ENCODE peak calls at places on chromosomes 2 and 18, in seven cellular contexts. V, Y, W, Z, Q, J and R are unnamed samples.

GRCh38 chr2:72961036-72961720 is 43.9 kb downstream of the EMX1 start:
- DNase-seq in Y (no peak), Q (no peak), Z (no peak), J (no peak), V (no peak), W (no peak), R (no peak)

GRCh38 chr18:25055076-25055475 is 296.9 kb downstream of the ZNF521 start:
- DNase-seq in Y (no peak), V (no peak), J (no peak), Z (no peak), Q (no peak), W (peak; percentile 35), R (no peak)

GRCh38 chr2:54213082-54213481 is 42.9 kb downstream of the TSPYL6 start:
- DNase-seq in V (no peak), J (no peak), Z (no peak), W (no peak), Y (no peak), Q (no peak), R (no peak)

GRCh38 chr18:69865656-69866241 is 81.9 kb downstream of the CD226 start:
- DNase-seq in Z (no peak), Y (no peak), V (no peak), J (no peak), Q (no peak), W (no peak), R (no peak)

GRCh38 chr2:216761119-216761518 is 65.8 kb upstream of the IGFBP5 start:
- DNase-seq in J (no peak), Q (no peak), Y (no peak), Z (no peak), V (no peak), W (no peak), R (peak; percentile 14)

GRCh38 chr2:207121784-207122183 is 44.0 kb downstream of the KLF7 start:
- DNase-seq in Y (no peak), Z (no peak), Q (no peak), J (no peak), W (peak; percentile 80), V (peak; percentile 56), R (no peak)

GRCh38 chr2:101473911-101474751 is 781 bp downstream of the RFX8 start:
- DNase-seq in W (peak; percentile 23), Q (peak; percentile 84), V (no peak), Z (peak; percentile 74), Y (no peak), J (peak; percentile 53), R (no peak)

GRCh38 chr2:230875347-230876315 is 10.9 kb downstream of the ITM2C start:
- DNase-seq in J (no peak), V (no peak), Q (no peak), Y (no peak), W (no peak), Z (no peak), R (no peak)

GRCh38 chr18:79802298-79802697 is 4.6 kb downstream of the KCNG2 start:
- DNase-seq in J (no peak), Y (no peak), V (no peak), W (no peak), Z (no peak), Q (no peak), R (no peak)

GRCh38 chr2:127155901-127156300 is 48.9 kb upstream of the BIN1 start:
- DNase-seq in J (no peak), V (no peak), Y (no peak), Q (no peak), Z (no peak), W (no peak), R (no peak)

GRCh38 chr2:7324706-7325105 is 407.5 kb downstream of the RNF144A start:
- DNase-seq in Q (no peak), Y (no peak), Z (peak; percentile 52), V (no peak), W (no peak), J (no peak), R (no peak)

GRCh38 chr18:456361-456821 is 44.1 kb downstream of the COLEC12 start:
- DNase-seq in Q (no peak), J (peak; percentile 28), V (no peak), Z (no peak), W (no peak), Y (no peak), R (no peak)

GRCh38 chr2:74554821-74555531 is 456 bp downstream of the DOK1 start:
- DNase-seq in Q (peak; percentile 73), J (peak; percentile 73), Z (peak; percentile 79), W (no peak), V (no peak), Y (peak; percentile 55), R (peak; percentile 61)

GRCh38 chr2:43224571-43225092 is 1.8 kb downstream of the ZFP36L2 start:
- DNase-seq in W (peak; percentile 13), J (peak; percentile 54), V (no peak), Q (peak; percentile 61), Y (peak; percentile 66), Z (peak; percentile 64), R (peak; percentile 37)

GRCh38 chr2:96245609-96246390 is 20.0 kb downstream of the TMEM127 start:
- DNase-seq in Q (no peak), Y (peak; percentile 74), Z (no peak), W (no peak), V (no peak), J (no peak), R (peak; percentile 61)

GRCh38 chr2:23321767-23322166 is 63.2 kb upstream of the KLHL29 start:
- DNase-seq in Y (no peak), Z (no peak), W (no peak), J (no peak), Q (no peak), V (no peak), R (no peak)

GRCh38 chr2:215190588-215190987 is 52.2 kb upstream of the ABCA12 start:
- DNase-seq in J (no peak), Y (no peak), Z (no peak), V (no peak), W (no peak), Q (no peak), R (no peak)

GRCh38 chr2:226256237-226256636 is 543.4 kb downstream of the IRS1 start:
- DNase-seq in Q (no peak), Y (no peak), J (peak; percentile 7), Z (no peak), V (no peak), W (peak; percentile 76), R (no peak)

GRCh38 chr2:218582085-218582484 is 13.4 kb downstream of the CNOT9 start:
- DNase-seq in V (no peak), Z (no peak), Q (no peak), Y (no peak), W (peak; percentile 96), J (no peak), R (no peak)

GRCh38 chr2:63057249-63058148 is 6.9 kb downstream of the OTX1 start:
- DNase-seq in V (no peak), Z (peak; percentile 89), Q (peak; percentile 27), Y (no peak), J (no peak), W (no peak), R (no peak)

GRCh38 chr2:42060718-42061619 is 13.1 kb downstream of the PKDCC start:
- DNase-seq in Z (peak; percentile 76), J (peak; percentile 76), V (no peak), Q (no peak), W (no peak), Y (no peak), R (no peak)

GRCh38 chr2:102826904-102827303 is 65.1 kb downstream of the TMEM182 start:
- DNase-seq in Y (no peak), J (peak; percentile 46), W (no peak), Z (peak; percentile 37), V (no peak), Q (peak; percentile 44), R (no peak)
- TF ChIP-seq EZH2phosphoT487 in Y (no peak), J (no peak), W (no peak), Z (no peak), V (no peak), Q (no peak), R (no peak)

GRCh38 chr2:105744091-105744908 is 412 bp upstream of the NCK2 start:
- DNase-seq in W (peak; percentile 64), J (peak; percentile 89), Q (peak; percentile 96), Y (peak; percentile 79), V (no peak), Z (peak; percentile 86), R (peak; percentile 68)
- TF ChIP-seq CTCF in W (no peak), J (no peak), Q (no peak), Y (peak; percentile 13), V (no peak), Z (no peak), R (no peak)

DNA sequence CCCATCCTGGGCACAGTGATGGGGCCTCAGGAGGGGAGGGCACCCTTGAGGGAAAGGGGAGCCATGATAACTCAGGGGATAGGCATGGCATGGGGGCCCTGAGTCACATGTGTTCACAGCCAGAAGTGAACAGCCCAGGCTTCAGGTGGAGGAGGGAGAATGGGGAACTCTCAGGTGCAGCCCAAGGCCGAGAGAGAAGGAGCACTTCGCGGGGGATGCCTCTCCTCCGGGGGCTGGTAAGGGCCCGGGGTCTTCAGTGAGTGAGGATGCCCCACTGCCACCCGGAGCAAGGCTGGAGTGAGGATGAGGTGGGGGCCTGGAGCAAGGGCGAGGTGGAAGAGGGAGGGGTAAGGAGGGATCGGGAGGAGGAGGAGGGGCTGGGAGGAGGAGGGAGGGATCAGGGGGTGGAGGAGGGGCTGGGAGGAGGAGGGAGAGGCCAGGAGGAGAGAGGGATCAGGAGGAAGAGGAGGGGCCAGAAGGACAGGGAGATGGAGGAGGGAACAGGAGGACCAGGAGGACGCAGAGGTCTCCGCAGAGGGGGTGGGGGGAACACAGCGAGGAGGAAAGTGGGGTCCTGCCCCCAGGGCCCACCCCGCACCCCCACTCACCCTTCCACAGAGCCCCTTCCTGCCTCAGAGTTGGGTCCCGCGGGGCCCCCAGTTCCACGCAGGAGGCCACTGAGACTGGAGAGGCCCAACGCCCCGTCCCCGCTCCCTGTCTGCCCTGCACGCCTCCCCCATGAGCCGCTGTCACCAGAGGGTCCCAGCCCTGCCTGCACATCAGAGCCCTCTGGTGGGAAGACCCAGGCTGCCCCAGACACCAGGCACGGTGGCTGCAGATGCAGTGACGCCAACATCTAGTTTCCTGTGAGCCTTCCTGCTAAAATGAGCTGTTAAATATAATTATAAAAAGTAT is 42.8 kb downstream of the RAMP1 start:
- DNase-seq in Y (peak; percentile 23), Q (no peak), Z (no peak), W (no peak), J (no peak), V (no peak), R (no peak)
- TF ChIP-seq EZH2phosphoT487 in Y (no peak), Q (no peak), Z (no peak), W (no peak), J (no peak), V (no peak), R (no peak)

GRCh38 chr2:171571721-171572120 is 49.4 kb downstream of the CYBRD1 start:
- DNase-seq in Y (no peak), Q (no peak), Z (no peak), J (no peak), W (no peak), V (no peak), R (no peak)

GRCh38 chr2:171566753-171567152 is 44.5 kb downstream of the CYBRD1 start:
- DNase-seq in V (no peak), W (no peak), Y (no peak), Z (no peak), J (no peak), Q (no peak), R (no peak)

GRCh38 chr2:171566099-171566498 is 43.8 kb downstream of the CYBRD1 start:
- DNase-seq in Z (no peak), W (no peak), Q (no peak), Y (no peak), V (no peak), J (no peak), R (no peak)

GRCh38 chr2:171564463-171564862 is 42.2 kb downstream of the CYBRD1 start:
- DNase-seq in Y (no peak), W (peak; percentile 67), Z (no peak), J (peak; percentile 16), Q (peak; percentile 16), V (no peak), R (no peak)

GRCh38 chr2:171568085-171568484 is 45.8 kb downstream of the CYBRD1 start:
- DNase-seq in Q (no peak), W (peak; percentile 17), Z (no peak), V (no peak), Y (peak; percentile 4), J (no peak), R (no peak)
- TF ChIP-seq CTCF in Q (peak; percentile 25), W (peak; percentile 26), Z (peak; percentile 33), V (peak; percentile 38), Y (peak; percentile 50), J (no peak), R (no peak)